ENCODE peak calls at places on chromosome 17, in nine cellular contexts. One of them, this sample, is unnamed.

GRCh38 chr17:48578616-48579560 is 738 bp upstream of the HOXB4 start:
- DNase-seq in dorsolateral prefrontal cortex: no peak
- DNase-seq in pancreas: no peak
- DNase-seq in uterus: no peak
- DNase-seq in ovary: no peak
- DNase-seq in neural progenitor cell: no peak
- DNase-seq in brain microvascular endothelial cell: no peak
- DNase-seq in mammary epithelial cell: peak
- DNase-seq in CD4-positive, alpha-beta T cell: no peak
- DNase-seq in this sample: no peak

GRCh38 chr17:75504347-75505151 is 10.8 kb downstream of the CASKIN2 start:
- DNase-seq in dorsolateral prefrontal cortex: no peak
- DNase-seq in pancreas: peak
- DNase-seq in uterus: no peak
- DNase-seq in ovary: no peak
- DNase-seq in neural progenitor cell: peak
- DNase-seq in brain microvascular endothelial cell: no peak
- DNase-seq in mammary epithelial cell: peak
- DNase-seq in CD4-positive, alpha-beta T cell: no peak
- DNase-seq in this sample: no peak

GRCh38 chr17:66383353-66383752 is 80.9 kb downstream of the PRKCA start:
- DNase-seq in dorsolateral prefrontal cortex: no peak
- DNase-seq in pancreas: no peak
- DNase-seq in uterus: no peak
- DNase-seq in ovary: no peak
- DNase-seq in neural progenitor cell: no peak
- DNase-seq in brain microvascular endothelial cell: peak
- DNase-seq in mammary epithelial cell: no peak
- DNase-seq in CD4-positive, alpha-beta T cell: no peak
- DNase-seq in this sample: no peak

GRCh38 chr17:7425756-7426155 is 340 bp downstream of the SPEM2 start:
- DNase-seq in dorsolateral prefrontal cortex: no peak
- DNase-seq in pancreas: no peak
- DNase-seq in uterus: no peak
- DNase-seq in ovary: no peak
- DNase-seq in neural progenitor cell: no peak
- DNase-seq in brain microvascular endothelial cell: no peak
- DNase-seq in mammary epithelial cell: no peak
- DNase-seq in CD4-positive, alpha-beta T cell: no peak
- DNase-seq in this sample: no peak

GRCh38 chr17:81428121-81428515 is 32.9 kb downstream of the BAHCC1 start:
- DNase-seq in dorsolateral prefrontal cortex: peak
- DNase-seq in pancreas: peak
- DNase-seq in uterus: no peak
- DNase-seq in ovary: no peak
- DNase-seq in neural progenitor cell: no peak
- DNase-seq in brain microvascular endothelial cell: no peak
- DNase-seq in mammary epithelial cell: no peak
- DNase-seq in CD4-positive, alpha-beta T cell: no peak
- DNase-seq in this sample: no peak

GRCh38 chr17:58960068-58960467 is 146.6 kb downstream of the TRIM37 start:
- DNase-seq in dorsolateral prefrontal cortex: no peak
- DNase-seq in pancreas: no peak
- DNase-seq in uterus: no peak
- DNase-seq in ovary: no peak
- DNase-seq in neural progenitor cell: no peak
- DNase-seq in brain microvascular endothelial cell: peak
- DNase-seq in mammary epithelial cell: peak
- DNase-seq in CD4-positive, alpha-beta T cell: no peak
- DNase-seq in this sample: peak

GRCh38 chr17:75619506-75620431 is 13.5 kb upstream of the SMIM5 start:
- DNase-seq in dorsolateral prefrontal cortex: no peak
- DNase-seq in pancreas: no peak
- DNase-seq in uterus: no peak
- DNase-seq in ovary: no peak
- DNase-seq in neural progenitor cell: peak
- DNase-seq in brain microvascular endothelial cell: no peak
- DNase-seq in mammary epithelial cell: no peak
- DNase-seq in CD4-positive, alpha-beta T cell: no peak
- DNase-seq in this sample: no peak

GRCh38 chr17:70208080-70208794 is 38.9 kb downstream of the KCNJ2 start:
- DNase-seq in dorsolateral prefrontal cortex: no peak
- DNase-seq in pancreas: no peak
- DNase-seq in uterus: no peak
- DNase-seq in ovary: no peak
- DNase-seq in neural progenitor cell: no peak
- DNase-seq in brain microvascular endothelial cell: no peak
- DNase-seq in mammary epithelial cell: no peak
- DNase-seq in CD4-positive, alpha-beta T cell: no peak
- DNase-seq in this sample: no peak

GRCh38 chr17:1535737-1536136 is 19.3 kb upstream of the INPP5K start:
- DNase-seq in dorsolateral prefrontal cortex: no peak
- DNase-seq in pancreas: no peak
- DNase-seq in uterus: no peak
- DNase-seq in ovary: no peak
- DNase-seq in neural progenitor cell: no peak
- DNase-seq in brain microvascular endothelial cell: no peak
- DNase-seq in mammary epithelial cell: no peak
- DNase-seq in CD4-positive, alpha-beta T cell: no peak
- DNase-seq in this sample: no peak

GRCh38 chr17:1533649-1534325 is 17.4 kb upstream of the INPP5K start:
- DNase-seq in dorsolateral prefrontal cortex: no peak
- DNase-seq in pancreas: no peak
- DNase-seq in uterus: no peak
- DNase-seq in ovary: no peak
- DNase-seq in neural progenitor cell: no peak
- DNase-seq in brain microvascular endothelial cell: no peak
- DNase-seq in mammary epithelial cell: no peak
- DNase-seq in CD4-positive, alpha-beta T cell: no peak
- DNase-seq in this sample: no peak

GRCh38 chr17:1529863-1530262 is 13.5 kb upstream of the INPP5K start:
- DNase-seq in dorsolateral prefrontal cortex: no peak
- DNase-seq in pancreas: no peak
- DNase-seq in uterus: no peak
- DNase-seq in ovary: no peak
- DNase-seq in neural progenitor cell: no peak
- DNase-seq in brain microvascular endothelial cell: no peak
- DNase-seq in mammary epithelial cell: no peak
- DNase-seq in CD4-positive, alpha-beta T cell: no peak
- DNase-seq in this sample: no peak

DNA sequence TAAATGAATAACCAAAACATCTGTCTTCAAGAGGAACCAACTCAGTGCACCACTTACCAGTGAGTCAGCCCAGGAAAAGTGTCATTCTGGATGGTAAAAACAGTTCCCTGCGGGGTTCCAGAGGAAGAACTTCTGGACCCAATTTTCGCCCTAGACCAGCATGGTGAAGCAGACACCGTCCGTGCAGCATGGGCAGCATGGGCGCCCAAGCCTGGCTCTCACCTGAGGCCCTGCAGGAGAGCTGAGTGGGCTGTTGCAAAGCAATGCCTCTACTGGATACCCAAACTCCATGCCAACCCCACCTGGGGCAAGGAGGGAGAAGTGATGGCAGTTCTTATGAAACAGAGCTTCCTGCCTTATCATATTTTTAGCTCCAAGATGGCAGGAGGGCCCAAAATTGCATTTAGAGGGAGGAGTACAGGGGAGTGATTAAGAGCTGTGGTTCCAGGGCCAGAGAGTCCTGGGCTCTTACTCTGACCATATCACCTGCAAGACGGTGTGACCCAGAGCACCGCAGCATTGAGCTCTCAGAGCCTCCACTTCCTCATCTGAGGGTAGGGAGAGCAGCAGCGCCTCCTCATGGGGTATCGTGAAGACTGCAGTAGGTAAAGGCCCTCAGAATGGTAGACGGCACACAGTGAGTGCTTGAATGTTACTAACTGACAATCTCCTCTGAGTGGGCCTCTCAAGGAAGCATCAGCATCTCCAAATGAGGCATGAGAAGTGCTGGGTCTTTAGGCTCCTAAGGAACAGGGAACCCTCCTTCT is 16.6 kb upstream of the INPP5K start:
- DNase-seq in dorsolateral prefrontal cortex: no peak
- DNase-seq in pancreas: no peak
- DNase-seq in uterus: no peak
- DNase-seq in ovary: no peak
- DNase-seq in neural progenitor cell: peak
- DNase-seq in brain microvascular endothelial cell: no peak
- DNase-seq in mammary epithelial cell: no peak
- DNase-seq in CD4-positive, alpha-beta T cell: peak
- DNase-seq in this sample: no peak
- TF ChIP-seq CTCF in dorsolateral prefrontal cortex: peak
- TF ChIP-seq CTCF in pancreas: no peak
- TF ChIP-seq CTCF in uterus: no peak
- TF ChIP-seq CTCF in ovary: peak
- TF ChIP-seq CTCF in neural progenitor cell: peak
- TF ChIP-seq CTCF in brain microvascular endothelial cell: peak
- TF ChIP-seq CTCF in mammary epithelial cell: peak
- TF ChIP-seq CTCF in CD4-positive, alpha-beta T cell: peak
- TF ChIP-seq CTCF in this sample: peak

DNA sequence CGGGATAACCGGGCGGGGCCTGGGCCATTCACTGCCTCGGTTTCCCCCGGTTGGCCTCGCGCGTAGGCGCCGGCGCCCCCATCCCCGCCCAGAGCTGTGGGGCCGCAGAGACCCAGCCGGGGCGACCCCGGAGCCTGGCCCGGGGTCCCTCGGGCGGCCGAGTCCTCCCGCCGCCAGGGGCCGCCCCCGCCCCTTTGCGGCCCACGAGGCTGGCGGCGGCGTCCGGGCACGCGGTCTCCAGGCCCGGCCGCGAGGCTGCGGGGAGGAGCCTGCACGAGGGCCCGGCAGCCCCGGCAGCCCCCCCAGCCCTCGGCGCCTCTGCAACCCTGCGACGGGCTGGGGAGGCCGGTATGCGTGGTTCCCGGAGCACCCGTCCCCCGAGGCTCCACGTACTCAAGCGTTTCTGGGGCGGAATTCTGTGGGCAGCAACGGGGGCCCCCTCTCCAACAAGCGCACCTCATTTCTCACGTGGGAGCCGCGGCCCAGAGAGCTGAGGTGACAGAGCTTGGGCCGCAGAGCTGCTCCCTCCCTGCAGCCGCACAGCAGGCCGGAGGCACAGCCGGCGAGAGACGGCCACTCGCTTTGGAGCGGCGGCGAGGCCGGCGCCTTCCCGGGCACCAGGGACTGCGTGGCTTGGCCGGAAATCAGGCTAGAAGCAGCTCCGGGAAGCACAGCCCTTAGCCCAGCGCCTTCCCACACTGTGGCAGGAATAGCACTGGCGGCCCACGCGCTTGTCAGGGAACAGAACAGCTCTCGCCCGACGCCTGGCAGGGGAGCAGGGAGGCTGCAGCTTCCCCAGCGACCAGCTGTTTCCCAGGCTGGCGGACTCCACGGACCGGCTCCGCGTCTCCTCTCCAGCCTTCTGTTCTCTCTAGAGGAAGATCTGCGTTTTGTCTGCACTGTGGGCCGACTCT is 860 bp upstream of the LIMD2 start:
- DNase-seq in dorsolateral prefrontal cortex: peak
- DNase-seq in pancreas: no peak
- DNase-seq in uterus: peak
- DNase-seq in ovary: peak
- DNase-seq in neural progenitor cell: peak
- DNase-seq in brain microvascular endothelial cell: peak
- DNase-seq in mammary epithelial cell: no peak
- DNase-seq in CD4-positive, alpha-beta T cell: peak
- DNase-seq in this sample: no peak
- H3K27ac ChIP-seq in dorsolateral prefrontal cortex: peak
- H3K27ac ChIP-seq in pancreas: no peak
- H3K27ac ChIP-seq in uterus: peak
- H3K27ac ChIP-seq in ovary: peak
- H3K27ac ChIP-seq in neural progenitor cell: peak
- H3K27ac ChIP-seq in brain microvascular endothelial cell: peak
- H3K27ac ChIP-seq in mammary epithelial cell: no peak
- H3K27ac ChIP-seq in CD4-positive, alpha-beta T cell: peak
- H3K27ac ChIP-seq in this sample: no peak

GRCh38 chr17:73650617-73651200 is 6.5 kb upstream of the SDK2 start:
- DNase-seq in dorsolateral prefrontal cortex: no peak
- DNase-seq in pancreas: no peak
- DNase-seq in uterus: no peak
- DNase-seq in ovary: no peak
- DNase-seq in neural progenitor cell: no peak
- DNase-seq in brain microvascular endothelial cell: no peak
- DNase-seq in mammary epithelial cell: no peak
- DNase-seq in CD4-positive, alpha-beta T cell: no peak
- DNase-seq in this sample: no peak

GRCh38 chr17:73648543-73648820 is 4.2 kb upstream of the SDK2 start:
- DNase-seq in dorsolateral prefrontal cortex: no peak
- DNase-seq in pancreas: no peak
- DNase-seq in uterus: no peak
- DNase-seq in ovary: no peak
- DNase-seq in neural progenitor cell: no peak
- DNase-seq in brain microvascular endothelial cell: no peak
- DNase-seq in mammary epithelial cell: no peak
- DNase-seq in CD4-positive, alpha-beta T cell: no peak
- DNase-seq in this sample: no peak

GRCh38 chr17:73648974-73649373 is 4.7 kb upstream of the SDK2 start:
- DNase-seq in dorsolateral prefrontal cortex: no peak
- DNase-seq in pancreas: no peak
- DNase-seq in uterus: no peak
- DNase-seq in ovary: no peak
- DNase-seq in neural progenitor cell: no peak
- DNase-seq in brain microvascular endothelial cell: no peak
- DNase-seq in mammary epithelial cell: no peak
- DNase-seq in CD4-positive, alpha-beta T cell: no peak
- DNase-seq in this sample: no peak

GRCh38 chr17:73647767-73648542 is 3.7 kb upstream of the SDK2 start:
- DNase-seq in dorsolateral prefrontal cortex: no peak
- DNase-seq in pancreas: no peak
- DNase-seq in uterus: no peak
- DNase-seq in ovary: no peak
- DNase-seq in neural progenitor cell: no peak
- DNase-seq in brain microvascular endothelial cell: no peak
- DNase-seq in mammary epithelial cell: no peak
- DNase-seq in CD4-positive, alpha-beta T cell: no peak
- DNase-seq in this sample: no peak

GRCh38 chr17:73650147-73650546 is 5.9 kb upstream of the SDK2 start:
- DNase-seq in dorsolateral prefrontal cortex: no peak
- DNase-seq in pancreas: no peak
- DNase-seq in uterus: no peak
- DNase-seq in ovary: no peak
- DNase-seq in neural progenitor cell: peak
- DNase-seq in brain microvascular endothelial cell: no peak
- DNase-seq in mammary epithelial cell: peak
- DNase-seq in CD4-positive, alpha-beta T cell: no peak
- DNase-seq in this sample: no peak
- TF ChIP-seq CTCF in dorsolateral prefrontal cortex: peak
- TF ChIP-seq CTCF in pancreas: no peak
- TF ChIP-seq CTCF in uterus: no peak
- TF ChIP-seq CTCF in ovary: no peak
- TF ChIP-seq CTCF in neural progenitor cell: peak
- TF ChIP-seq CTCF in brain microvascular endothelial cell: no peak
- TF ChIP-seq CTCF in mammary epithelial cell: peak
- TF ChIP-seq CTCF in CD4-positive, alpha-beta T cell: peak
- TF ChIP-seq CTCF in this sample: peak

GRCh38 chr17:30808785-30809286 is 15.7 kb downstream of the CRLF3 start:
- DNase-seq in dorsolateral prefrontal cortex: no peak
- DNase-seq in pancreas: no peak
- DNase-seq in uterus: no peak
- DNase-seq in ovary: no peak
- DNase-seq in neural progenitor cell: no peak
- DNase-seq in brain microvascular endothelial cell: no peak
- DNase-seq in mammary epithelial cell: no peak
- DNase-seq in CD4-positive, alpha-beta T cell: peak
- DNase-seq in this sample: no peak

GRCh38 chr17:30812218-30813177 is 12.0 kb downstream of the CRLF3 start:
- DNase-seq in dorsolateral prefrontal cortex: no peak
- DNase-seq in pancreas: no peak
- DNase-seq in uterus: no peak
- DNase-seq in ovary: no peak
- DNase-seq in neural progenitor cell: no peak
- DNase-seq in brain microvascular endothelial cell: no peak
- DNase-seq in mammary epithelial cell: peak
- DNase-seq in CD4-positive, alpha-beta T cell: no peak
- DNase-seq in this sample: peak

GRCh38 chr17:30805944-30806456 is 18.5 kb downstream of the CRLF3 start:
- DNase-seq in dorsolateral prefrontal cortex: no peak
- DNase-seq in pancreas: no peak
- DNase-seq in uterus: no peak
- DNase-seq in ovary: no peak
- DNase-seq in neural progenitor cell: no peak
- DNase-seq in brain microvascular endothelial cell: no peak
- DNase-seq in mammary epithelial cell: no peak
- DNase-seq in CD4-positive, alpha-beta T cell: no peak
- DNase-seq in this sample: no peak

GRCh38 chr17:30809867-30810266 is 14.6 kb downstream of the CRLF3 start:
- DNase-seq in dorsolateral prefrontal cortex: no peak
- DNase-seq in pancreas: no peak
- DNase-seq in uterus: no peak
- DNase-seq in ovary: no peak
- DNase-seq in neural progenitor cell: no peak
- DNase-seq in brain microvascular endothelial cell: no peak
- DNase-seq in mammary epithelial cell: no peak
- DNase-seq in CD4-positive, alpha-beta T cell: no peak
- DNase-seq in this sample: no peak
- H3K27ac ChIP-seq in dorsolateral prefrontal cortex: no peak
- H3K27ac ChIP-seq in pancreas: no peak
- H3K27ac ChIP-seq in uterus: no peak
- H3K27ac ChIP-seq in ovary: no peak
- H3K27ac ChIP-seq in neural progenitor cell: no peak
- H3K27ac ChIP-seq in brain microvascular endothelial cell: no peak
- H3K27ac ChIP-seq in mammary epithelial cell: no peak
- H3K27ac ChIP-seq in CD4-positive, alpha-beta T cell: peak
- H3K27ac ChIP-seq in this sample: no peak

This sample was measured in foreskin keratinocyte.